ENCODE peak calls at places on chromosomes 7 and 10, in four cellular contexts. B is colonic mucosa, P is neural progenitor cell, Z is mammary epithelial cell. K is an unnamed sample.

GRCh38 chr10:94361161-94361794 is 1.5 kb downstream of the NOC3L start:
- DNase-seq in B (no peak), Z (peak), P (no peak), K (peak)

GRCh38 chr7:34849966-34850365 is 187.3 kb downstream of the DPY19L1 start:
- DNase-seq in Z (no peak), P (no peak), B (no peak), K (no peak)

GRCh38 chr10:87619705-87620104 is 40.0 kb upstream of the PAPSS2 start:
- DNase-seq in B (no peak), P (no peak), Z (peak), K (no peak)

GRCh38 chr10:99870051-99870730 is 87.8 kb downstream of the ABCC2 start:
- DNase-seq in P (no peak), Z (no peak), B (no peak), K (no peak)

GRCh38 chr7:56125831-56126230 is 9.6 kb upstream of the NUPR2 start:
- DNase-seq in Z (no peak), P (no peak), B (no peak), K (no peak)

GRCh38 chr7:100215895-100216294 is 3.9 kb upstream of the PVRIG start:
- DNase-seq in P (no peak), Z (no peak), B (no peak), K (no peak)

GRCh38 chr10:13654118-13654830 is 67.5 kb downstream of the PRPF18 start:
- DNase-seq in Z (no peak), P (no peak), B (no peak), K (no peak)

GRCh38 chr7:112938895-112939588 is 147.6 kb downstream of the GPR85 start:
- DNase-seq in Z (no peak), P (peak), B (peak), K (peak)

GRCh38 chr10:80487791-80488538 is 33.9 kb downstream of the TSPAN14 start:
- DNase-seq in B (no peak), P (no peak), Z (no peak), K (no peak)

GRCh38 chr7:101265622-101266516 is 21.0 kb upstream of the FIS1 start:
- DNase-seq in P (no peak), Z (no peak), B (no peak), K (no peak)

GRCh38 chr7:100489824-100490223 is 6.1 kb downstream of the NYAP1 start:
- DNase-seq in B (peak), P (peak), Z (peak), K (no peak)

GRCh38 chr7:5695037-5695708 is 86.3 kb downstream of the RNF216 start:
- DNase-seq in Z (peak), B (no peak), P (no peak), K (no peak)

GRCh38 chr7:133682364-133683181 is 429.7 kb downstream of the EXOC4 start:
- DNase-seq in Z (no peak), B (no peak), P (no peak), K (no peak)

GRCh38 chr10:19119191-19119590 is 70.6 kb downstream of the MALRD1 start:
- DNase-seq in B (no peak), P (peak), Z (no peak), K (no peak)

GRCh38 chr10:132132391-132132841 is 54.3 kb upstream of the DPYSL4 start:
- DNase-seq in Z (no peak), P (no peak), B (no peak), K (no peak)

GRCh38 chr7:50068850-50069551 is 24.0 kb downstream of the ZPBP start:
- DNase-seq in P (no peak), B (peak), Z (peak), K (no peak)

GRCh38 chr7:22572292-22572691 is 72.3 kb upstream of the STEAP1B start:
- DNase-seq in B (no peak), P (no peak), Z (peak), K (no peak)

GRCh38 chr10:116723428-116724281 is 18.7 kb downstream of the HSPA12A start:
- DNase-seq in P (no peak), Z (no peak), B (no peak), K (no peak)

GRCh38 chr7:153297141-153297540 is 537.6 kb downstream of the ACTR3B start:
- DNase-seq in P (no peak), B (no peak), Z (peak), K (no peak)

GRCh38 chr7:27901028-27901760 is 161.2 kb downstream of the TAX1BP1 start:
- DNase-seq in P (no peak), B (no peak), Z (peak), K (peak)
- H3K9ac ChIP-seq in P (no peak), B (no peak), Z (peak), K (peak)

GRCh38 chr10:48464121-48464870 is 140.6 kb downstream of the ARHGAP22 start:
- DNase-seq in P (no peak), B (peak), Z (no peak), K (no peak)
- H3K27ac ChIP-seq in P (no peak), B (no peak), Z (no peak), K (no peak)

GRCh38 chr7:47664650-47665049 is 82.7 kb upstream of the TNS3 start:
- DNase-seq in B (no peak), P (no peak), Z (no peak), K (no peak)
- H3K9ac ChIP-seq in B (no peak), P (no peak), Z (no peak), K (no peak)

GRCh38 chr10:79152423-79152817 is 83.7 kb downstream of the ZMIZ1 start:
- DNase-seq in Z (peak), P (no peak), B (no peak), K (no peak)
- H3K27ac ChIP-seq in Z (peak), P (no peak), B (peak), K (peak)

DNA sequence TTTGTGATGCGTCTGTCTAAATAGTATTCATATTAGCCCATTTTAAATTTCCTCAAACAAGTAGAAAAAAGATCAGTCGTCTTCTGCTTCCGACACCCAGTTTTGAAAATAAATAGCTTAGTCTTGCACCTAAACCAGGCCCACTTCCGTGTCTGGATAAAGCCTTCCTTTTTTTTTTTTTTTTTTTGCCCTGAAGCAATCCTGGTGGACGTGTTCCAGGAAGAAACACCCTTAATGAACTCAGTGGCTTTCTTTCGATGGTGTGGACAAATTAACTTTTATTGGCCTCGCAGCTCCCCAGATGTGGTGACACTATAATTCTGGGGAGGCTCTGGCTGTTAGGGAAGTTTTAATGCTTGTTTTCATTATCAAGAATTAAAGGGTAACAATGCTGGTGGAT is 32.8 kb downstream of the INSYN2A start:
- DNase-seq in Z (peak), P (no peak), B (peak), K (no peak)
- H3K9ac ChIP-seq in Z (no peak), P (no peak), B (no peak), K (no peak)

DNA sequence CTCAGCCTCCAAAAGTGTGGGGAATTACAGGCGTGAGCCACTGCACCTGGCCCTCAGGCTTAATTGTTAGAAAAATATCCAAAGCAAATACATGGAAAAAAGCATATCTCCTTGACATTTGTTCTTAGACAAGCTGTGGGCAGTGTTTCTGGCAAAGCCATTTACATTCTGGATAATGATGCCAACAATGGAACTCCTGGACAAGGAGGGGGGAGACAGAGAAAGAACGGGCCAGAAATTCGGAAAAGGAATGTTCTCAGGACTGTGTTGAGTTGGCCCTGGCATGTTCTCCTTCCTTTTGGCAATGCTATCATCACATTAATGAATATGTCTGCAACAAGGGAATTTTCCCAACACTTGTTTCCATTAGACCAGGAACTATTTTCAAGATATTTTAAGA is 88.7 kb downstream of the UBE2H start:
- DNase-seq in B (no peak), P (no peak), Z (peak), K (peak)
- H3K27ac ChIP-seq in B (no peak), P (no peak), Z (no peak), K (no peak)

DNA sequence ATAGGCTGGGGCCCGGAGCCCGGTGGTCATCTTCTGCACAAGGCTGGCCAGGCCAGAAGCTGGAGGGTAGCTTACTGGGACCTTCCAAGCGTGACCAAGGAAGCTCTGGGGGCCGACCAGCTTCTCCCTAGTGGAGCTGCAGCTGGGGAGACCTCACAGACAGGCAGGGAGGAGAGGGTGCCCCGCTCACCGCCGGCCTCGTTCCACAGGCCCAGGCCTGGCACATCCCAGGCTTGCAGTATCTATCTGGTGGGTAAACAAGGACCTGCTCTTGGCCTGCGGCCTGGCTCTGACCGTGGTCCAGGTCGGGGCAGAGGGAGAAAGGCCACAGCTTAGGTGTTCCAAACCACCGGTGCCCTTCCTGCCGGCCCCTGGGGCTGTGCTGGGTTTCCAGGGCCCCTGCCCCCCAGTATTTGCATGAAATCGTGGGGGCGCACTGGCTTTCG is 1.6 kb upstream of the ELFN1 start:
- DNase-seq in B (no peak), P (peak), Z (no peak), K (no peak)
- H3K9ac ChIP-seq in B (no peak), P (no peak), Z (no peak), K (no peak)

GRCh38 chr7:7005303-7005702 is 177.0 kb upstream of the C1GALT1 start:
- DNase-seq in Z (no peak), B (no peak), P (no peak), K (no peak)

GRCh38 chr7:7002416-7003062 is 176.5 kb upstream of the CCZ1B start:
- DNase-seq in Z (no peak), P (peak), B (no peak), K (no peak)
- H3K27ac ChIP-seq in Z (no peak), P (no peak), B (no peak), K (no peak)

GRCh38 chr7:80918406-80918805 is 445 bp downstream of the SEMA3C start:
- DNase-seq in B (no peak), P (peak), Z (no peak), K (no peak)
- H3K9ac ChIP-seq in B (peak), P (no peak), Z (peak), K (no peak)

K was measured in endothelial cell of umbilical vein.